ENCODE peak calls at places on chromosomes 13 and 19, in four cellular contexts. D is mammary epithelial cell, Q is aorta, M is left ventricle myocardium inferior. C is an unnamed sample. For H3K4me1, the result is how much of the 10 kb centered on the place peaks cover.

GRCh38 chr19:7224205-7224833 is 69.9 kb downstream of the INSR start:
- DNase-seq in D (no peak), Q (no peak), M (no peak), C (no peak)

GRCh38 chr19:588758-589692 is 656 bp upstream of the HCN2 start:
- DNase-seq in D (no peak), Q (no peak), M (no peak), C (peak)

GRCh38 chr13:35984776-35985453 is 146.3 kb downstream of the DCLK1 start:
- DNase-seq in D (no peak), Q (no peak), M (no peak), C (no peak)

GRCh38 chr13:32378012-32378411 is 49.9 kb downstream of the N4BP2L1 start:
- DNase-seq in D (no peak), Q (no peak), M (no peak), C (no peak)

GRCh38 chr13:32940601-32941000 is 75.6 kb upstream of the KL start:
- DNase-seq in D (no peak), Q (no peak), M (peak), C (no peak)

GRCh38 chr19:48362716-48363499 is 832 bp downstream of the TMEM143 start:
- DNase-seq in D (peak), Q (peak), M (peak), C (peak)

GRCh38 chr13:28297341-28297740 is 159.0 kb downstream of the PAN3 start:
- DNase-seq in D (no peak), Q (no peak), M (no peak), C (peak)

GRCh38 chr19:34508540-34508939 is 27.0 kb downstream of the WTIP start:
- DNase-seq in D (no peak), Q (no peak), M (no peak), C (no peak)

GRCh38 chr13:55999709-56000108 is 1141.0 kb upstream of the PRR20A start:
- DNase-seq in D (no peak), Q (no peak), M (no peak), C (peak)

GRCh38 chr19:51421229-51422052 is 4.0 kb upstream of the SIGLEC10 start:
- DNase-seq in D (no peak), Q (no peak), M (no peak), C (no peak)

GRCh38 chr13:30107536-30108136 is 199.7 kb downstream of the KATNAL1 start:
- DNase-seq in D (peak), Q (no peak), M (no peak), C (no peak)

GRCh38 chr19:46868444-46868843 is 7.6 kb downstream of the ARHGAP35 start:
- DNase-seq in D (no peak), Q (no peak), M (no peak), C (no peak)

GRCh38 chr19:46862974-46863632 is 2.3 kb downstream of the ARHGAP35 start:
- DNase-seq in D (no peak), Q (no peak), M (no peak), C (no peak)

GRCh38 chr19:46862504-46862835 is 1.7 kb downstream of the ARHGAP35 start:
- DNase-seq in D (no peak), Q (no peak), M (no peak), C (no peak)

GRCh38 chr19:46863818-46864629 is 3.2 kb downstream of the ARHGAP35 start:
- DNase-seq in D (peak), Q (no peak), M (no peak), C (peak)

GRCh38 chr19:46866407-46867132 is 5.8 kb downstream of the ARHGAP35 start:
- DNase-seq in D (no peak), Q (no peak), M (no peak), C (peak)
- H3K4me1 ChIP-seq in D (under half), Q (under half), M (half or more), C (half or more)

GRCh38 chr19:35909684-35910035 is 1.6 kb upstream of the TYROBP start:
- DNase-seq in D (no peak), Q (no peak), M (no peak), C (no peak)

GRCh38 chr19:35913589-35913988 is 5.5 kb upstream of the TYROBP start:
- DNase-seq in D (peak), Q (no peak), M (no peak), C (no peak)

GRCh38 chr19:35908977-35909683 is 1.0 kb upstream of the TYROBP start:
- DNase-seq in D (no peak), Q (peak), M (peak), C (no peak)

GRCh38 chr19:35911790-35912189 is 3.7 kb upstream of the TYROBP start:
- DNase-seq in D (peak), Q (no peak), M (no peak), C (no peak)

GRCh38 chr19:35911173-35911572 is 3.1 kb upstream of the TYROBP start:
- DNase-seq in D (no peak), Q (no peak), M (no peak), C (no peak)
- H3K4me1 ChIP-seq in D (under half), Q (under half), M (under half), C (under half)

GRCh38 chr19:13169769-13170168 is 19.6 kb downstream of the IER2 start:
- DNase-seq in D (peak), Q (no peak), M (no peak), C (peak)
- H3K4me1 ChIP-seq in D (half or more), Q (under half), M (half or more), C (under half)

GRCh38 chr19:55350620-55351315 is 3.8 kb downstream of the COX6B2 start:
- DNase-seq in D (no peak), Q (no peak), M (no peak), C (no peak)
- H3K4me1 ChIP-seq in D (under half), Q (under half), M (under half), C (under half)

GRCh38 chr19:37928527-37929286 is 21.7 kb downstream of the SIPA1L3 start:
- DNase-seq in D (no peak), Q (no peak), M (no peak), C (peak)

GRCh38 chr19:37925212-37925611 is 18.2 kb downstream of the SIPA1L3 start:
- DNase-seq in D (no peak), Q (no peak), M (no peak), C (no peak)

GRCh38 chr19:37926711-37927110 is 19.7 kb downstream of the SIPA1L3 start:
- DNase-seq in D (no peak), Q (no peak), M (no peak), C (no peak)

GRCh38 chr19:37929512-37929911 is 22.5 kb downstream of the SIPA1L3 start:
- DNase-seq in D (no peak), Q (no peak), M (no peak), C (no peak)

DNA sequence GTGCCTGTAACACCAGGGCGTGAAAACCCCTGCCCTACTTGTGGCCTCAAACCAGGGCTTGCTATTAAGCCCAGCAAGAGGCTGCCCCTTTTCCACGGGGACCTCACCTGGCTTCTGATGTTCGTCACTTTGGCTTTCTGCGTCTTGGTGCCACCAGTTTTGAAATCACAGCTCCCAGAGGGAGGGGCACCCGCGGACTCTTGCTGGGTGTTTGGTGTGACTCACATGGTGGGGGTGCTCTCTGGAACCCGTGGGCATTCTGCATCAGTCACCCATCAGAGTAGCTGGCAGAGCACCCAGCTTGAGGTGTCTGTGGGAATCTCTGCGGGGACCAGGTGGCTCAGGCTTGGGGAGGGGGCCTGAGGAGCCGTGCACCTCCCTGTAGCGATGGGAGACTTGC is 19.2 kb downstream of the SIPA1L3 start:
- DNase-seq in D (no peak), Q (no peak), M (no peak), C (no peak)
- H3K4me1 ChIP-seq in D (under half), Q (under half), M (under half), C (under half)